ENCODE peak calls at places on chromosomes 7 and 10, in six cellular contexts. One of them, this sample, is unnamed. For H3K9me3, the result is how much of the 10 kb centered on the place peaks cover.

GRCh38 chr10:43854042-43854441 is 205.4 kb upstream of the ZNF32 start:
- DNase-seq in effector memory CD4-positive, alpha-beta T cell: no peak
- DNase-seq in fibroblast of lung: peak
- DNase-seq in uterus: no peak
- DNase-seq in CD4-positive, CD25-positive, alpha-beta regulatory T cell: no peak
- DNase-seq in A549: no peak
- DNase-seq in this sample: no peak

GRCh38 chr7:155466814-155467675 is 9.1 kb downstream of the EN2 start:
- DNase-seq in CD4-positive, CD25-positive, alpha-beta regulatory T cell: no peak
- DNase-seq in A549: no peak
- DNase-seq in fibroblast of lung: no peak
- DNase-seq in effector memory CD4-positive, alpha-beta T cell: no peak
- DNase-seq in uterus: no peak
- DNase-seq in this sample: no peak

GRCh38 chr10:34018129-34018528 is 683.7 kb upstream of the NRP1 start:
- DNase-seq in uterus: no peak
- DNase-seq in A549: peak
- DNase-seq in effector memory CD4-positive, alpha-beta T cell: no peak
- DNase-seq in CD4-positive, CD25-positive, alpha-beta regulatory T cell: no peak
- DNase-seq in fibroblast of lung: peak
- DNase-seq in this sample: no peak

GRCh38 chr10:2928219-2928840 is 139.0 kb upstream of the PFKP start:
- DNase-seq in uterus: peak
- DNase-seq in A549: peak
- DNase-seq in effector memory CD4-positive, alpha-beta T cell: no peak
- DNase-seq in CD4-positive, CD25-positive, alpha-beta regulatory T cell: peak
- DNase-seq in fibroblast of lung: peak
- DNase-seq in this sample: peak

GRCh38 chr7:139936760-139937310 is 107.8 kb downstream of the TBXAS1 start:
- DNase-seq in CD4-positive, CD25-positive, alpha-beta regulatory T cell: no peak
- DNase-seq in effector memory CD4-positive, alpha-beta T cell: no peak
- DNase-seq in A549: no peak
- DNase-seq in fibroblast of lung: peak
- DNase-seq in uterus: peak
- DNase-seq in this sample: no peak

GRCh38 chr10:128859738-128860386 is 607.2 kb upstream of the MGMT start:
- DNase-seq in A549: peak
- DNase-seq in fibroblast of lung: peak
- DNase-seq in uterus: no peak
- DNase-seq in CD4-positive, CD25-positive, alpha-beta regulatory T cell: peak
- DNase-seq in effector memory CD4-positive, alpha-beta T cell: no peak
- DNase-seq in this sample: no peak

GRCh38 chr7:95608344-95609173 is 12.2 kb upstream of the PDK4 start:
- DNase-seq in uterus: peak
- DNase-seq in A549: peak
- DNase-seq in CD4-positive, CD25-positive, alpha-beta regulatory T cell: no peak
- DNase-seq in effector memory CD4-positive, alpha-beta T cell: no peak
- DNase-seq in fibroblast of lung: peak
- DNase-seq in this sample: no peak

GRCh38 chr7:139118803-139119485 is 9.4 kb upstream of the ZC3HAV1 start:
- DNase-seq in A549: no peak
- DNase-seq in CD4-positive, CD25-positive, alpha-beta regulatory T cell: peak
- DNase-seq in uterus: no peak
- DNase-seq in effector memory CD4-positive, alpha-beta T cell: no peak
- DNase-seq in fibroblast of lung: peak
- DNase-seq in this sample: no peak

GRCh38 chr7:84104841-84105240 is 89.7 kb downstream of the SEMA3A start:
- DNase-seq in effector memory CD4-positive, alpha-beta T cell: no peak
- DNase-seq in CD4-positive, CD25-positive, alpha-beta regulatory T cell: no peak
- DNase-seq in fibroblast of lung: no peak
- DNase-seq in uterus: no peak
- DNase-seq in A549: no peak
- DNase-seq in this sample: no peak

GRCh38 chr10:71697938-71698709 is 21.5 kb downstream of the C10orf105 start:
- DNase-seq in CD4-positive, CD25-positive, alpha-beta regulatory T cell: no peak
- DNase-seq in A549: no peak
- DNase-seq in fibroblast of lung: no peak
- DNase-seq in effector memory CD4-positive, alpha-beta T cell: no peak
- DNase-seq in uterus: no peak
- DNase-seq in this sample: peak

GRCh38 chr10:100988166-100988565 is 823 bp downstream of the TWNK start:
- DNase-seq in A549: no peak
- DNase-seq in fibroblast of lung: no peak
- DNase-seq in effector memory CD4-positive, alpha-beta T cell: no peak
- DNase-seq in uterus: no peak
- DNase-seq in CD4-positive, CD25-positive, alpha-beta regulatory T cell: no peak
- DNase-seq in this sample: no peak

GRCh38 chr7:150946826-150947750 is 31.0 kb downstream of the KCNH2 start:
- DNase-seq in A549: no peak
- DNase-seq in effector memory CD4-positive, alpha-beta T cell: no peak
- DNase-seq in CD4-positive, CD25-positive, alpha-beta regulatory T cell: no peak
- DNase-seq in fibroblast of lung: no peak
- DNase-seq in uterus: no peak
- DNase-seq in this sample: no peak

GRCh38 chr7:107432261-107432660 is 37.6 kb upstream of the GPR22 start:
- DNase-seq in fibroblast of lung: no peak
- DNase-seq in effector memory CD4-positive, alpha-beta T cell: no peak
- DNase-seq in A549: no peak
- DNase-seq in CD4-positive, CD25-positive, alpha-beta regulatory T cell: no peak
- DNase-seq in uterus: no peak
- DNase-seq in this sample: no peak

GRCh38 chr7:151689196-151689971 is 169.7 kb upstream of the RHEB start:
- DNase-seq in A549: no peak
- DNase-seq in fibroblast of lung: peak
- DNase-seq in effector memory CD4-positive, alpha-beta T cell: no peak
- DNase-seq in CD4-positive, CD25-positive, alpha-beta regulatory T cell: no peak
- DNase-seq in uterus: no peak
- DNase-seq in this sample: no peak

GRCh38 chr7:54904130-54904529 is 114.7 kb upstream of the EGFR start:
- DNase-seq in A549: no peak
- DNase-seq in CD4-positive, CD25-positive, alpha-beta regulatory T cell: no peak
- DNase-seq in fibroblast of lung: peak
- DNase-seq in effector memory CD4-positive, alpha-beta T cell: no peak
- DNase-seq in uterus: peak
- DNase-seq in this sample: no peak

GRCh38 chr7:12199363-12199762 is 11.7 kb upstream of the TMEM106B start:
- DNase-seq in uterus: no peak
- DNase-seq in effector memory CD4-positive, alpha-beta T cell: no peak
- DNase-seq in CD4-positive, CD25-positive, alpha-beta regulatory T cell: no peak
- DNase-seq in fibroblast of lung: no peak
- DNase-seq in A549: peak
- DNase-seq in this sample: no peak

DNA sequence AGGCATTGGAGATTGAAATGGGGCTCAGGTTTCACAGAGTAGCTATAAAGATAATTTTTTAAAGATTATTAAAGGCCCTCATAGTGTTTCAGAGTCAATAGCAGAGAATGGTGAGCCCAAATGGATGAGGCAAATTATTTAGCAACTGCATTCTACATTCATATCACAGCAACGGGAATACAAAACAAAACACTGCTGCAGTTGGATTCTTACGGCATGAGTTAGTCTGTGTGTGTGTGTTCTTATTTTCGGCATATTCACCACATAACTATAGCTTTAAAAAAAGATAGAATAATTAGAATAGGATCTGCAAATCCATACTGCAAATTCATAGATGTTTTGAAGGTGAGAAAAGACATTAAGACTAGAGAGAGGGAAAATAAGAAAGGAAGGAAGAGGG is 66.0 kb downstream of the SUGCT start:
- DNase-seq in A549: no peak
- DNase-seq in uterus: no peak
- DNase-seq in CD4-positive, CD25-positive, alpha-beta regulatory T cell: no peak
- DNase-seq in fibroblast of lung: peak
- DNase-seq in effector memory CD4-positive, alpha-beta T cell: no peak
- DNase-seq in this sample: no peak
- H3K9me3 ChIP-seq in A549: under half
- H3K9me3 ChIP-seq in uterus: under half
- H3K9me3 ChIP-seq in CD4-positive, CD25-positive, alpha-beta regulatory T cell: under half
- H3K9me3 ChIP-seq in fibroblast of lung: under half
- H3K9me3 ChIP-seq in effector memory CD4-positive, alpha-beta T cell: under half
- H3K9me3 ChIP-seq in this sample: under half

GRCh38 chr7:158078161-158078910 is 509.3 kb downstream of the PTPRN2 start:
- DNase-seq in fibroblast of lung: no peak
- DNase-seq in CD4-positive, CD25-positive, alpha-beta regulatory T cell: no peak
- DNase-seq in A549: no peak
- DNase-seq in effector memory CD4-positive, alpha-beta T cell: no peak
- DNase-seq in uterus: no peak
- DNase-seq in this sample: no peak

GRCh38 chr7:158077441-158077840 is 510.2 kb downstream of the PTPRN2 start:
- DNase-seq in uterus: no peak
- DNase-seq in effector memory CD4-positive, alpha-beta T cell: no peak
- DNase-seq in CD4-positive, CD25-positive, alpha-beta regulatory T cell: no peak
- DNase-seq in fibroblast of lung: no peak
- DNase-seq in A549: no peak
- DNase-seq in this sample: no peak

GRCh38 chr7:158083526-158084310 is 503.9 kb downstream of the PTPRN2 start:
- DNase-seq in uterus: no peak
- DNase-seq in A549: no peak
- DNase-seq in fibroblast of lung: no peak
- DNase-seq in CD4-positive, CD25-positive, alpha-beta regulatory T cell: no peak
- DNase-seq in effector memory CD4-positive, alpha-beta T cell: no peak
- DNase-seq in this sample: no peak

GRCh38 chr7:158082761-158083160 is 504.9 kb downstream of the PTPRN2 start:
- DNase-seq in fibroblast of lung: no peak
- DNase-seq in effector memory CD4-positive, alpha-beta T cell: no peak
- DNase-seq in CD4-positive, CD25-positive, alpha-beta regulatory T cell: no peak
- DNase-seq in A549: no peak
- DNase-seq in uterus: no peak
- DNase-seq in this sample: no peak

DNA sequence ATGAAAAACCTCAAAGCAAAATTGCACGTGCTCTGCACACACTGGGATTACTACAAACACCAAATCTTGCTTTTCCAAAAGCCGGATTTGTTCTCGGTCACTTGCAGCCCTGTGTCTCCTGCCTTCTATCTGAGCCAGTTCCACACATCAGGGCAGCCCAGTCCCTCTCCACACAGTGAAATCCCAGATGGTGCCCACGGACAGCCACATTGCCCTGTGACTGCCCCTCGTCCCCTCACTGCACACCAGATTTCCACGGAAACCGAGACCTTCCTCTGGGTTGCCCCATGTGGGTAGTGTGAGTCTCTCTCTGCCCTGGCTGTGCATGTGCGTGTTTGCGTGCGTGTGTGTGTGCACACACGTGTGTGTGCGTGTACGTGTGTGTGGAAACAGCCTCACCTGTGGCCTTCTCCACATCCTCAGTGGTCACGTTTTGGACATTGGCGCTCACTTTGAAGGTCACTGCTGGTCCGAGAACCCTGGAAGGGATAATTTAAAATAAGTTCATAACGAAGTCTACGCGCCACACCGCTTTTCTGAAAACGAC is 506.7 kb downstream of the PTPRN2 start:
- DNase-seq in fibroblast of lung: no peak
- DNase-seq in effector memory CD4-positive, alpha-beta T cell: no peak
- DNase-seq in CD4-positive, CD25-positive, alpha-beta regulatory T cell: no peak
- DNase-seq in A549: no peak
- DNase-seq in uterus: no peak
- DNase-seq in this sample: no peak
- H3K9me3 ChIP-seq in fibroblast of lung: under half
- H3K9me3 ChIP-seq in effector memory CD4-positive, alpha-beta T cell: under half
- H3K9me3 ChIP-seq in CD4-positive, CD25-positive, alpha-beta regulatory T cell: under half
- H3K9me3 ChIP-seq in A549: under half
- H3K9me3 ChIP-seq in uterus: under half
- H3K9me3 ChIP-seq in this sample: under half

GRCh38 chr7:27161721-27162547 is 3.4 kb downstream of the HOXA9 start:
- DNase-seq in A549: no peak
- DNase-seq in fibroblast of lung: no peak
- DNase-seq in CD4-positive, CD25-positive, alpha-beta regulatory T cell: no peak
- DNase-seq in uterus: peak
- DNase-seq in effector memory CD4-positive, alpha-beta T cell: no peak
- DNase-seq in this sample: no peak

GRCh38 chr7:27163776-27164380 is 1.5 kb downstream of the HOXA9 start:
- DNase-seq in A549: no peak
- DNase-seq in CD4-positive, CD25-positive, alpha-beta regulatory T cell: no peak
- DNase-seq in uterus: no peak
- DNase-seq in fibroblast of lung: no peak
- DNase-seq in effector memory CD4-positive, alpha-beta T cell: no peak
- DNase-seq in this sample: no peak

GRCh38 chr7:27162548-27162848 is 2.8 kb downstream of the HOXA9 start:
- DNase-seq in CD4-positive, CD25-positive, alpha-beta regulatory T cell: no peak
- DNase-seq in fibroblast of lung: no peak
- DNase-seq in A549: no peak
- DNase-seq in uterus: no peak
- DNase-seq in effector memory CD4-positive, alpha-beta T cell: no peak
- DNase-seq in this sample: no peak

GRCh38 chr7:27164381-27165088 is 802 bp downstream of the HOXA9 start:
- DNase-seq in A549: no peak
- DNase-seq in effector memory CD4-positive, alpha-beta T cell: no peak
- DNase-seq in uterus: no peak
- DNase-seq in fibroblast of lung: no peak
- DNase-seq in CD4-positive, CD25-positive, alpha-beta regulatory T cell: peak
- DNase-seq in this sample: no peak

DNA sequence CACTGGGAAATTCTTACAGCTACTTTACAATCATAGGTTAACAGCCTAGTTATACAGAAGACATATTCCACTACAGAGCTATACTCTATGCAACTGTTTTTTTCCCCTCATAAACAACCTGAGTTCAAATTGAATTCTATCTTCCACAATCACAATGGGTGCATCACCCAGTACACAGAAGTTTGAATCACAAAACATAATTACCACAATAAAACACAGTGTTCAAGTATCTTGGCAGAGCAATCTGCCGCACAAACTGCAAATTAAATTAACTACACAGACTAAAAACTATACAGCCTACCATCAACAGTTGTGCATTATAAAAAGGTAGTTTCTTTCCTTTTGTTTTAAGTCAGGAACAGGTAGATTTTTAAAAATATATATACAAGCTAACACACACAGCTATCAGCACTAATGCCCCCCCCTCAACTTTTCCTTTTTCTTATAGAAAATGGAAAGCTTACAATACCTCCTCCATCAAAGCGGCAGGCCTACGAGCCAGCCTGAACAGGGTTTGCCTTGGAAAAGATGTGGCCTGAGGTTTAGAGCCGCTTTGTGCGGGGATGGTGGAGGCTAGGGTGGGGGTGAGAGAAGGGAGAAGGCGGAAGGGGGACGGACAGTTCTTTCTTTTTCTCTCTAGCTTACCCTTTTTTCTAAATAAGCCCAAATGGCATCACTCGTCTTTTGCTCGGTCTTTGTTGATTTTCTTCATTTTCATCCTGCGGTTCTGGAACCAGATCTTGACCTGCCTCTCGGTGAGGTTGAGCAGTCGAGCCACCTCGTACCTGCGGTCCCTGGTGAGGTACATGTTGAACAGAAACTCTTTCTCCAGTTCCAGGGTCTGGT is 2.2 kb downstream of the HOXA9 start:
- DNase-seq in CD4-positive, CD25-positive, alpha-beta regulatory T cell: no peak
- DNase-seq in A549: no peak
- DNase-seq in fibroblast of lung: no peak
- DNase-seq in uterus: no peak
- DNase-seq in effector memory CD4-positive, alpha-beta T cell: no peak
- DNase-seq in this sample: no peak
- H3K9me3 ChIP-seq in CD4-positive, CD25-positive, alpha-beta regulatory T cell: under half
- H3K9me3 ChIP-seq in A549: under half
- H3K9me3 ChIP-seq in fibroblast of lung: under half
- H3K9me3 ChIP-seq in uterus: under half
- H3K9me3 ChIP-seq in effector memory CD4-positive, alpha-beta T cell: under half
- H3K9me3 ChIP-seq in this sample: under half

DNA sequence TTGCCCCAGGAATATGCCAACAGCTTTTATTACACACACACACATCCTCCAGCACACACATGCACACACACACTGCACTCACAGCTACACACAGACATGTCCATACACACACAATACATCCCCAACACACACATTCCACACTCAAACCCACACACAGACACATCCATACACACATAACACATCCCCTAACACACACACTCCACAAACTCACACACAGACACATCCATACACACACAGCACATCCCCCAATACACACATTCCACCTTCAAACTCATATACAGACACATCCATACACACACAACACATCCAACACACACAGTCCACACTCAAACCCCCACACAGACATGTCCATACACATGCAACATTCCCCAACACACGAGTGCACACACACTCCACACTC is 19.1 kb downstream of the SH3PXD2A start:
- DNase-seq in fibroblast of lung: no peak
- DNase-seq in uterus: no peak
- DNase-seq in CD4-positive, CD25-positive, alpha-beta regulatory T cell: no peak
- DNase-seq in A549: no peak
- DNase-seq in effector memory CD4-positive, alpha-beta T cell: no peak
- DNase-seq in this sample: no peak
- H3K9me3 ChIP-seq in fibroblast of lung: under half
- H3K9me3 ChIP-seq in uterus: under half
- H3K9me3 ChIP-seq in CD4-positive, CD25-positive, alpha-beta regulatory T cell: under half
- H3K9me3 ChIP-seq in A549: under half
- H3K9me3 ChIP-seq in effector memory CD4-positive, alpha-beta T cell: under half
- H3K9me3 ChIP-seq in this sample: under half